ENCODE peak calls at places on chromosomes 4 and X, in eight cellular contexts. H is gastrocnemius medialis, I is IMR-90, Q is A549, J is H1, Y is body of pancreas, U is upper lobe of left lung, O is stomach. X is an unnamed sample.

GRCh38 chr4:174217273-174218126 is 66.0 kb downstream of the FBXO8 start:
- DNase-seq in H (no peak), I (peak; percentile 37), Q (no peak), J (peak; percentile 55), Y (peak; percentile 27), U (peak; percentile 74), O (no peak), X (no peak)

GRCh38 chr4:11011249-11011648 is 326.7 kb upstream of the CLNK start:
- DNase-seq in H (no peak), I (no peak), Q (no peak), J (no peak), Y (no peak), U (no peak), O (no peak), X (no peak)

GRCh38 chrX:147914609-147915008 is 2.9 kb downstream of the FMR1 start:
- DNase-seq in H (no peak), I (no peak), Q (no peak), J (no peak), Y (no peak), U (no peak), O (no peak), X (no peak)

GRCh38 chrX:35919536-35920309 is at the start of gene CFAP47:
- DNase-seq in H (no peak), I (no peak), Q (peak; percentile 22), J (peak; percentile 50), Y (peak; percentile 78), U (peak; percentile 2), O (peak; percentile 30), X (no peak)

GRCh38 chr4:133588306-133588705 is 439.2 kb downstream of the PCDH10 start:
- DNase-seq in H (no peak), I (no peak), Q (no peak), J (no peak), Y (no peak), U (no peak), O (no peak), X (no peak)

GRCh38 chrX:30935985-30936384 is 46.9 kb upstream of the TAB3 start:
- DNase-seq in H (no peak), I (peak; percentile 3), Q (peak; percentile 7), J (no peak), Y (peak; percentile 22), U (no peak), O (peak; percentile 38), X (no peak)

GRCh38 chr4:89427765-89428164 is 120.2 kb upstream of the GPRIN3 start:
- DNase-seq in H (no peak), I (no peak), Q (no peak), J (no peak), Y (peak; percentile 67), U (no peak), O (no peak), X (no peak)

GRCh38 chr4:36244257-36245084 is at the start of gene ARAP2:
- DNase-seq in H (no peak), I (peak; percentile 4), Q (peak; percentile 15), J (peak; percentile 67), Y (peak; percentile 78), U (peak; percentile 95), O (peak; percentile 80), X (peak; percentile 88)

GRCh38 chrX:85052636-85053343 is 49.1 kb downstream of the APOOL start:
- DNase-seq in H (no peak), I (peak; percentile 86), Q (no peak), J (no peak), Y (no peak), U (no peak), O (no peak), X (no peak)

GRCh38 chrX:49840679-49841078 is 11.6 kb downstream of the PAGE4 start:
- DNase-seq in H (no peak), I (peak; percentile 35), Q (peak; percentile 19), J (peak; percentile 63), Y (peak; percentile 91), U (no peak), O (peak; percentile 78), X (no peak)

GRCh38 chrX:1450381-1451161 is 2.1 kb downstream of the ASMTL start:
- DNase-seq in H (peak; percentile 20), I (no peak), Q (no peak), J (no peak), Y (no peak), U (no peak), O (no peak), X (peak; percentile 65)

GRCh38 chrX:53190363-53190960 is 34.5 kb downstream of the KDM5C start:
- DNase-seq in H (no peak), I (no peak), Q (no peak), J (peak; percentile 58), Y (no peak), U (no peak), O (no peak), X (no peak)

GRCh38 chr4:4344915-4345527 is 41.9 kb upstream of the NSG1 start:
- DNase-seq in H (no peak), I (no peak), Q (no peak), J (no peak), Y (no peak), U (no peak), O (no peak), X (no peak)

GRCh38 chrX:54085666-54086065 is 41.4 kb upstream of the PHF8 start:
- DNase-seq in H (no peak), I (no peak), Q (no peak), J (no peak), Y (no peak), U (no peak), O (no peak), X (no peak)

GRCh38 chr4:148642907-148643306 is 200.7 kb upstream of the NR3C2 start:
- DNase-seq in H (no peak), I (no peak), Q (no peak), J (no peak), Y (no peak), U (no peak), O (no peak), X (no peak)

GRCh38 chrX:53224860-53225797 is at the start of gene KDM5C:
- DNase-seq in H (peak; percentile 84), I (peak; percentile 94), Q (peak; percentile 92), J (peak; percentile 80), Y (peak; percentile 92), U (peak; percentile 88), O (peak; percentile 95), X (peak; percentile 99)

GRCh38 chrX:15947648-15948317 is 93.2 kb upstream of the AP1S2 start:
- DNase-seq in H (no peak), I (peak; percentile 63), Q (no peak), J (peak; percentile 49), Y (no peak), U (no peak), O (no peak), X (no peak)

GRCh38 chrX:154017766-154018517 is 1.8 kb downstream of the IRAK1 start:
- DNase-seq in H (no peak), I (no peak), Q (no peak), J (no peak), Y (no peak), U (peak; percentile 41), O (no peak), X (no peak)
- H3K4me3 ChIP-seq in H (no peak overlapping the region), I (no peak overlapping the region), Q (peak overlapping the region; percentile 63), J (no peak overlapping the region), Y (no peak overlapping the region), U (peak overlapping the region; percentile 67), O (peak overlapping the region; percentile 62), X (no peak overlapping the region)

DNA sequence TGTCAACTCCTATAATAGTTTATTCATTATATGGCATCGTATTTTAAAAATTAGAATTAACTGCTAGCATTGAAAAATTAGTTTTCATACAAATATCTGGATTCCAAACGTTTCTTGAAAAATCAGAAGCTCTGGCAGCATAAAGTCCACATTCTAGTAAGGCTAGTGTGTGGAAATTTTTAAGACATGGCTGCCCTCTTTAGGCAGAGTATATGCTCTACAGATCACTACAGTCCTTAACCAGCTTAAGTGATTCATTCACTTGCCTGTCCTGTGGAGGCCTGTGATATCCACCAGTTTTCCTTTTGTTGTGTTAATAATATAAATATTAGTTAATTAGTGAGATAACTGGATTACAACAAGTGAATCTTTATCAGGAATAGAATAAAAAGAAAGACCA is 287.2 kb downstream of the OPHN1 start:
- DNase-seq in H (no peak), I (peak; percentile 62), Q (peak; percentile 1), J (no peak), Y (no peak), U (no peak), O (no peak), X (no peak)
- TF ChIP-seq CTCF in H (peak; percentile 25), I (peak; percentile 52), Q (peak; percentile 55), J (peak; percentile 41), Y (no peak), U (no peak), O (no peak), X (no peak)

GRCh38 chrX:68432648-68433047 is 647 bp downstream of the OPHN1 start:
- DNase-seq in H (no peak), I (peak; percentile 40), Q (no peak), J (no peak), Y (no peak), U (no peak), O (no peak), X (no peak)

GRCh38 chrX:68429216-68429615 is 4.1 kb downstream of the OPHN1 start:
- DNase-seq in H (no peak), I (no peak), Q (no peak), J (no peak), Y (no peak), U (no peak), O (no peak), X (no peak)

GRCh38 chrX:68431836-68432235 is 1.5 kb downstream of the OPHN1 start:
- DNase-seq in H (no peak), I (peak; percentile 66), Q (no peak), J (no peak), Y (no peak), U (no peak), O (no peak), X (no peak)

GRCh38 chrX:68433981-68434299 is 645 bp upstream of the OPHN1 start:
- DNase-seq in H (no peak), I (no peak), Q (no peak), J (no peak), Y (no peak), U (no peak), O (no peak), X (no peak)

DNA sequence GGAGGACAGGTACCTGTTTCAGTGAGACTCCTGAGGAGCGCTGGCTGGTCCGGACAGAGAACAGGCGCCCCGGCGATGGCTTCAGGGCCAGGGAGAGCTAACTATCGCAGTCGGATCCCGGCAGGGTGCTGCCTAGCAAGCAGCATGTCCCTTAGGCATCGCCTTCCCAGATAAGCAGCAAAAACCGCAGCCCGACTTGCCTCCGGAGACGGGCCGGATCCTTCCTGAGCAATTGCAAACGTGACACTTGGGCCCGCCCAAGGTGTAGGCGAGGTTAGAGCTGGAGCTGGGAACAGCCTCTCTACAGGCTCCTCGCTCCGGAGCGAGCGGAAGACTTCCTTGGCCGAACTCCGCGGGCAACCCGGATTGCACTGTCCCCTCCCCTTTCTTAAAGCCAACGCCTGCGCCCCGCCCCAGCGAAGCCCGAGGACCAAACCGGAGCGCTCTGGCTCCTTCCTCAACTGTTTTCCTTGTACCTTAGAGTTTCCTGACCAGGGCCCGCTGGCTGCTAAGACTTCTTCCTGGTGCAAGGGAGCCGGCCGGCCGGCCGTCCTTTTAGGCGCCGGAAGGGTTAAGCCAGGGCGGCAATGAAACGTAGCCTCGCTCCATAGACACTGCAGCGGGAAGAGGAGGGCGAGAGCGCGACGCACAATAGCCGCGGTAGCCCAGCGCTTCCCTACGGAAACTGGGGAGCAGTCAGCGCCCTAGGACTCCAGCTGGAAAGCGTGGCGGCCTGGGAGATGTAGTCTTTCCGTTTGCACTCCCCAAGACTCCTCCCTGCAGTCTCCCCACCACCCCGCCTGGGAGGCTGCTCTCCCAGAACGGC is at the start of gene OPHN1:
- DNase-seq in H (peak; percentile 72), I (peak; percentile 74), Q (peak; percentile 51), J (peak; percentile 71), Y (peak; percentile 78), U (peak; percentile 89), O (peak; percentile 82), X (peak; percentile 73)
- TF ChIP-seq POLR2A in H (peak; percentile 28), I (no peak), Q (peak; percentile 58), J (peak; percentile 32), Y (no peak), U (peak; percentile 62), O (no peak), X (no peak)

GRCh38 chr4:56860781-56861180 is 39.3 kb upstream of the SPINK2 start:
- DNase-seq in H (no peak), I (no peak), Q (no peak), J (no peak), Y (no peak), U (no peak), O (no peak), X (no peak)
- H3K4me3 ChIP-seq in H (no peak overlapping the region), I (no peak overlapping the region), Q (no peak overlapping the region), J (no peak overlapping the region), Y (no peak overlapping the region), U (no peak overlapping the region), O (no peak overlapping the region), X (no peak overlapping the region)